ENCODE peak calls at places on chromosomes 16 and 17, in four cellular contexts. One of them, this sample, is unnamed. For H3K4me1, the result is how much of the 10 kb centered on the place peaks cover.

GRCh38 chr17:78127240-78127887 is 1.2 kb downstream of the TMC6 start:
- DNase-seq in H9: peak
- DNase-seq in mesendoderm: peak
- DNase-seq in H1: no peak
- DNase-seq in this sample: no peak

GRCh38 chr17:28188841-28189263 is 130.1 kb upstream of the TMEM97 start:
- DNase-seq in H9: no peak
- DNase-seq in mesendoderm: no peak
- DNase-seq in H1: no peak
- DNase-seq in this sample: peak

GRCh38 chr17:40910441-40910841 is 25.4 kb upstream of the KRT20 start:
- DNase-seq in H9: no peak
- DNase-seq in mesendoderm: no peak
- DNase-seq in H1: no peak
- DNase-seq in this sample: peak

GRCh38 chr17:57002904-57003303 is 25.0 kb downstream of the SCPEP1 start:
- DNase-seq in H9: no peak
- DNase-seq in mesendoderm: no peak
- DNase-seq in H1: no peak
- DNase-seq in this sample: no peak

GRCh38 chr16:4381935-4382794 is 10.5 kb downstream of the VASN start:
- DNase-seq in H9: no peak
- DNase-seq in mesendoderm: no peak
- DNase-seq in H1: no peak
- DNase-seq in this sample: no peak

GRCh38 chr16:84175351-84176081 is 11.3 kb downstream of the TAF1C start:
- DNase-seq in H9: peak
- DNase-seq in mesendoderm: peak
- DNase-seq in H1: peak
- DNase-seq in this sample: peak

GRCh38 chr16:817001-817906 is 16.7 kb upstream of the GNG13 start:
- DNase-seq in H9: no peak
- DNase-seq in mesendoderm: no peak
- DNase-seq in H1: no peak
- DNase-seq in this sample: no peak

GRCh38 chr17:54881255-54881972 is 19.2 kb upstream of the TOM1L1 start:
- DNase-seq in H9: no peak
- DNase-seq in mesendoderm: no peak
- DNase-seq in H1: no peak
- DNase-seq in this sample: no peak

GRCh38 chr16:74744566-74744965 is 30.1 kb downstream of the FA2H start:
- DNase-seq in H9: no peak
- DNase-seq in mesendoderm: no peak
- DNase-seq in H1: no peak
- DNase-seq in this sample: no peak

GRCh38 chr16:55280622-55281021 is 43.4 kb upstream of the IRX6 start:
- DNase-seq in H9: no peak
- DNase-seq in mesendoderm: no peak
- DNase-seq in H1: no peak
- DNase-seq in this sample: no peak

GRCh38 chr16:14456793-14457481 is 173.1 kb downstream of the PARN start:
- DNase-seq in H9: no peak
- DNase-seq in mesendoderm: no peak
- DNase-seq in H1: no peak
- DNase-seq in this sample: peak

GRCh38 chr17:2105663-2106062 is 50.8 kb downstream of the HIC1 start:
- DNase-seq in H9: no peak
- DNase-seq in mesendoderm: no peak
- DNase-seq in H1: no peak
- DNase-seq in this sample: no peak

GRCh38 chr17:7184091-7184488 is 4.9 kb upstream of the ASGR1 start:
- DNase-seq in H9: no peak
- DNase-seq in mesendoderm: no peak
- DNase-seq in H1: no peak
- DNase-seq in this sample: no peak

GRCh38 chr17:39739885-39740356 is 2.2 kb downstream of the GRB7 start:
- DNase-seq in H9: peak
- DNase-seq in mesendoderm: peak
- DNase-seq in H1: no peak
- DNase-seq in this sample: no peak

GRCh38 chr16:86248325-86248905 is 261.9 kb upstream of the FOXF1 start:
- DNase-seq in H9: no peak
- DNase-seq in mesendoderm: no peak
- DNase-seq in H1: peak
- DNase-seq in this sample: no peak

GRCh38 chr17:62965149-62965648 is 836 bp upstream of the TANC2 start:
- DNase-seq in H9: no peak
- DNase-seq in mesendoderm: no peak
- DNase-seq in H1: no peak
- DNase-seq in this sample: peak

GRCh38 chr16:51374790-51375189 is 223.7 kb upstream of the SALL1 start:
- DNase-seq in H9: no peak
- DNase-seq in mesendoderm: no peak
- DNase-seq in H1: no peak
- DNase-seq in this sample: no peak

GRCh38 chr17:4715071-4715749 is 4.8 kb downstream of the ARRB2 start:
- DNase-seq in H9: no peak
- DNase-seq in mesendoderm: no peak
- DNase-seq in H1: no peak
- DNase-seq in this sample: no peak

GRCh38 chr17:59372138-59372751 is 40.8 kb downstream of the YPEL2 start:
- DNase-seq in H9: no peak
- DNase-seq in mesendoderm: no peak
- DNase-seq in H1: no peak
- DNase-seq in this sample: peak

GRCh38 chr17:42312285-42313130 is 24.2 kb downstream of the STAT5A start:
- DNase-seq in H9: peak
- DNase-seq in mesendoderm: peak
- DNase-seq in H1: peak
- DNase-seq in this sample: peak

GRCh38 chr16:85284138-85284897 is 172.0 kb upstream of the CIBAR2 start:
- DNase-seq in H9: no peak
- DNase-seq in mesendoderm: no peak
- DNase-seq in H1: no peak
- DNase-seq in this sample: no peak

GRCh38 chr16:30875881-30876791 is 17.7 kb downstream of the BCL7C start:
- DNase-seq in H9: no peak
- DNase-seq in mesendoderm: peak
- DNase-seq in H1: no peak
- DNase-seq in this sample: peak

GRCh38 chr17:1047177-1047885 is 50.4 kb downstream of the TIMM22 start:
- DNase-seq in H9: no peak
- DNase-seq in mesendoderm: no peak
- DNase-seq in H1: no peak
- DNase-seq in this sample: peak

GRCh38 chr16:89055894-89056555 is 37.6 kb upstream of the ACSF3 start:
- DNase-seq in H9: no peak
- DNase-seq in mesendoderm: no peak
- DNase-seq in H1: no peak
- DNase-seq in this sample: no peak

GRCh38 chr16:90048347-90048722 is 28.8 kb downstream of the PRDM7 start:
- DNase-seq in H9: no peak
- DNase-seq in mesendoderm: no peak
- DNase-seq in H1: no peak
- DNase-seq in this sample: no peak

GRCh38 chr16:23859713-23860269 is 24.0 kb downstream of the PRKCB start:
- DNase-seq in H9: no peak
- DNase-seq in mesendoderm: no peak
- DNase-seq in H1: no peak
- DNase-seq in this sample: no peak

DNA sequence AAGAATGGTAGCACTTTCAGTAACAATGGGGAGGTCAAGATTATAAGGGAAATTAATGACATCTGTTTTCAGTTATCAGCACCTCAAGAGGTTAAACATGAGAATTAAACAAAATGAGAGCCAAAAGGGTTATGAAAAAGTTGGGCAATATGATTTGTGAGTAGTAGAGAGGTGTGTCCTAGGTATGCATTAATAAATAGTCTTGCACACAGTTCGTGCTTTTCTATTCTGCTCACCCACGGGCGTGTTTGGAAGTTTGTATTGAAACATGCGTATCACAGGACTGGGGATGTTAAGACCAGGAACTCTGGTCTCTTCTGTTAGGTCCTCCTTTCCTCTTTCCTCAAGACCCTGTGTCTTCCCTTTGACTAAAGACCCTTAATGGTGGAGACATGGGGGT is 6.0 kb downstream of the BPTF start:
- DNase-seq in H9: no peak
- DNase-seq in mesendoderm: no peak
- DNase-seq in H1: no peak
- DNase-seq in this sample: no peak
- H4K5ac ChIP-seq in H9: no peak
- H4K5ac ChIP-seq in mesendoderm: no peak
- H4K5ac ChIP-seq in H1: no peak
- H4K5ac ChIP-seq in this sample: no peak

DNA sequence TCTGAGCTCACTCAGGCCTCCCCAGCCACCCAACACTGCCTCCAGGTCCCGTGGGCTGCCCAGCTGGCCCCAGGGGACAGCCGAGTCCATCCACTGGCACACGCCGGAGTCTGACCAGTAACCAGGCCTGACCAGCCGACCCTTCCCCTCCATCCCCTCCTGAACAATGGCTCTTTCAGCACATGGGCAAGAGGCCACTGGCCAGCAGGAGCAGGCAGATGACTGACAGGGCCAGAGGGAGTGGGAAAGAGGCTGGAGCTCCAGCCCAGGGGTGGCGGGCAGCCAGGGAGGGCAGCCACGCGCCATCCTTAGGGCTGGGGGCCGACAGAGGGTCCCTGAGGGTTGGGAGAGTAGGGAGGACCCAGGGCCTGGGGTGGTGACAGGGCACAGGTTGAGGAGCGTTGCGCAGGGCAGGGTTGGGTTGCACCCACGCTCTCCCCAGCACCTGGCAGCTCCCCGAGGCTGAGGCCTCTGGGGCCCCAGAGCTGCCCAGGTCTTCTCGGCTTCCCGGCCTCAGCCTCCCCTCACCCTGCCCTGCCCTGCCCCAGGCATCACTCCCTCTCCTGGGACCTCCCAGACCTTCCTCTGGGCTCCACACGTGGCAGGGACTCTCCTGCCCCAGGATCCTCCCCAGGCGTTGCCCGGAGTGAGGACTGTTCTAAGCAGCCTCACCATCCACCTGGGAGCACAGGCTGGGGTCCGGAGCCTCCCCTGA is 20.2 kb upstream of the SLC38A10 start:
- DNase-seq in H9: no peak
- DNase-seq in mesendoderm: no peak
- DNase-seq in H1: no peak
- DNase-seq in this sample: no peak
- H3K4me1 ChIP-seq in H9: under half
- H3K4me1 ChIP-seq in mesendoderm: under half
- H3K4me1 ChIP-seq in H1: under half
- H3K4me1 ChIP-seq in this sample: under half

DNA sequence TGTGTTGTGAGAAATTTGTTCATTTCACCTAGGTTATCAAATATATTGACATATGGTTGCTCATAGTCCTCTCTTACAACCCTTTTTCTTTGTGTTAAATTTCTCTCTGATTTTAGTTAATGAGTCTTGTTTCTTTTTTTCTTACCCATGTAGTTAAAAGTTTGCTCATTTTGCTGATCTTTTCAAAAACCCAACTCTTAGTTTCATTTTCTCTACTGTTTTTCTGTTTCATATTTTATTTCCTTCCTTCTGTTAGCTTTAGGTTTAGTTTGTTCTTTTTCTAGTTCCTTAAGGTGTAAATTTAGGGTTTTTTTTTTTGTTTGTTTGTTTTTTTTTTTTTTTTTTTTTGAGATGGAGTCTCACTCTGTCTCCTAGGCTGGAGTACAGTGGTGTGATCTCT is 42.4 kb downstream of the CEP112 start:
- DNase-seq in H9: no peak
- DNase-seq in mesendoderm: no peak
- DNase-seq in H1: no peak
- DNase-seq in this sample: no peak
- H4K5ac ChIP-seq in H9: no peak
- H4K5ac ChIP-seq in mesendoderm: no peak
- H4K5ac ChIP-seq in H1: no peak
- H4K5ac ChIP-seq in this sample: no peak

DNA sequence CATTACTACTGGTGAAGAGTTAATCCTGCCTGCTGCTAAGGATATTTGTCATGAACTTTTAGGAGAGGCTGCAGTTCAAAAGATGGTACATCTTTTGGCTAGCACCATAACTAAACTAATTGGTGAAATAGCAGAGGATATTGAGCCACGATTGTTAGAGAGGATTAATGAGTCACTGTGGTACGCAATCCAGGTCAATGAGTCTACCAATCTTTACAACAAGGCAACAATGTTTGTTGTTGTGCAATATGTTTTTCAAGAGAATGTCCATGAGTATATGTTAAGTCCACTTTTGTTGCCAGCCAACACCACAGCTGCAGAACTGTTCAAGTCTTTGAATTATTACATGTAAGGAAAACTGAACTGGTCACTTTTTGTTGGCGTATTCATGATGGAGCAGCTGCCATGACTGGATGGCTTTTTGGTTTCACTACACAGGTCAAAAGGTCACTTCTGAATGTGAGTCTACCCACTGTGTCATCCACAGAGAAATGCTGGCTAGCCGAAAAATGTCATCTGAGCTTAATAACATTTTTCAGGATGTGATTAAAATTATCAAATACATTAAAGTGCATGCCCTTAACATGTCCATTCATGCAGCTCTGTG is 402.6 kb upstream of the KIF2B start:
- DNase-seq in H9: no peak
- DNase-seq in mesendoderm: no peak
- DNase-seq in H1: no peak
- DNase-seq in this sample: no peak
- H3K4me1 ChIP-seq in H9: under half
- H3K4me1 ChIP-seq in mesendoderm: under half
- H3K4me1 ChIP-seq in H1: under half
- H3K4me1 ChIP-seq in this sample: under half

GRCh38 chr17:21467196-21467595 is 91.0 kb downstream of the KCNJ12 start:
- DNase-seq in H9: no peak
- DNase-seq in mesendoderm: no peak
- DNase-seq in H1: no peak
- DNase-seq in this sample: no peak
- H4K5ac ChIP-seq in H9: no peak
- H4K5ac ChIP-seq in mesendoderm: no peak
- H4K5ac ChIP-seq in H1: no peak
- H4K5ac ChIP-seq in this sample: no peak

This sample was measured in IMR-90.